ENCODE peak calls at places on chromosomes 4 and X, in nine cellular contexts. C is activated CD8-positive, alpha-beta memory T cell treated with anti-CD3 and anti-CD28 coated beads for 24 hours; X is activated CD4-positive, alpha-beta T cell treated with anti-CD3 and anti-CD28 coated beads for 1 hour; Z is endothelial cell; I is GM12892; V is progenitor cell of endocrine pancreas; Y is T-helper 17 cell; L is naive B cell; O is NCI-H1092 treated with DMSO at 0.1 percent for 48 hours. H is an unnamed sample.

GRCh38 chr4:173793937-173794510 is 264.0 kb upstream of the HAND2 start:
- DNase-seq in C (no peak), X (no peak), I (no peak), L (no peak), Z (no peak), Y (no peak), V (no peak), O (no peak), H (no peak)

GRCh38 chr4:84215218-84215617 is 283.9 kb downstream of the NKX6-1 start:
- DNase-seq in L (no peak), Z (no peak), I (no peak), O (no peak), C (no peak), X (no peak), V (no peak), Y (no peak), H (no peak)

GRCh38 chr4:168269879-168270278 is 48.7 kb downstream of the DDX60 start:
- DNase-seq in C (no peak), Y (no peak), Z (no peak), L (no peak), I (no peak), X (no peak), V (no peak), O (peak), H (no peak)

GRCh38 chr4:29578329-29578728 is 1141.8 kb upstream of the PCDH7 start:
- DNase-seq in X (no peak), Y (no peak), Z (no peak), I (no peak), L (no peak), C (no peak), V (no peak), O (no peak), H (no peak)

GRCh38 chr4:71537551-71538065 is 198.8 kb downstream of the SLC4A4 start:
- DNase-seq in Z (no peak), L (no peak), V (no peak), I (no peak), X (no peak), C (no peak), Y (no peak), O (no peak), H (no peak)

GRCh38 chrX:150854856-150855255 is 43.6 kb downstream of the CD99L2 start:
- DNase-seq in I (no peak), V (no peak), Y (no peak), L (no peak), X (no peak), C (no peak), Z (no peak), O (no peak), H (no peak)

GRCh38 chr4:15779336-15779735 is 1.2 kb downstream of the CD38 start:
- DNase-seq in X (no peak), O (no peak), I (no peak), Y (no peak), V (no peak), C (no peak), Z (peak), L (no peak), H (peak)

GRCh38 chr4:6200922-6201362 is 593 bp upstream of the JAKMIP1 start:
- DNase-seq in O (peak), L (no peak), I (no peak), Z (no peak), C (no peak), Y (no peak), X (no peak), V (no peak), H (no peak)

GRCh38 chr4:39464886-39465501 is 6.1 kb downstream of the LIAS start:
- DNase-seq in X (no peak), C (no peak), L (no peak), Y (no peak), O (no peak), V (no peak), I (no peak), Z (no peak), H (peak)

GRCh38 chrX:3119376-3119775 is 78.1 kb downstream of the ARSF start:
- DNase-seq in Y (no peak), C (no peak), Z (no peak), V (no peak), L (no peak), O (no peak), I (no peak), X (no peak), H (no peak)

GRCh38 chrX:111098874-111099273 is 2.9 kb downstream of the PAK3 start:
- DNase-seq in O (peak), L (no peak), Z (peak), C (peak), Y (peak), V (peak), X (peak), I (peak), H (peak)

GRCh38 chr4:107654694-107655093 is 65.3 kb downstream of the PAPSS1 start:
- DNase-seq in V (no peak), L (no peak), X (no peak), O (peak), Y (no peak), C (no peak), Z (no peak), I (no peak), H (no peak)

H was measured in SK-MEL-5.